ENCODE peak calls at places on chromosomes 12 and 14, in five cellular contexts. One of them, this sample, is unnamed.

GRCh38 chr14:74085047-74085637 is 386 bp downstream of the LIN52 start:
- DNase-seq in amniotic epithelial cell: peak
- DNase-seq in upper lobe of right lung: no peak
- DNase-seq in NCI-H2171 treated with DMSO at 0.1 percent for 48 hours: no peak
- DNase-seq in NCI-H1092: peak
- DNase-seq in this sample: no peak

GRCh38 chr14:96847451-96847850 is 50.3 kb downstream of the VRK1 start:
- DNase-seq in NCI-H1092: no peak
- DNase-seq in upper lobe of right lung: no peak
- DNase-seq in amniotic epithelial cell: no peak
- DNase-seq in NCI-H2171 treated with DMSO at 0.1 percent for 48 hours: no peak
- DNase-seq in this sample: no peak

GRCh38 chr14:45810152-45810872 is 557.3 kb upstream of the MIS18BP1 start:
- DNase-seq in amniotic epithelial cell: no peak
- DNase-seq in NCI-H1092: no peak
- DNase-seq in NCI-H2171 treated with DMSO at 0.1 percent for 48 hours: no peak
- DNase-seq in upper lobe of right lung: no peak
- DNase-seq in this sample: peak

GRCh38 chr14:58792421-58792820 is 154.7 kb downstream of the DACT1 start:
- DNase-seq in amniotic epithelial cell: no peak
- DNase-seq in NCI-H1092: no peak
- DNase-seq in upper lobe of right lung: no peak
- DNase-seq in NCI-H2171 treated with DMSO at 0.1 percent for 48 hours: no peak
- DNase-seq in this sample: no peak

GRCh38 chr12:103909811-103910210 is 20.4 kb upstream of the HSP90B1 start:
- DNase-seq in amniotic epithelial cell: peak
- DNase-seq in upper lobe of right lung: no peak
- DNase-seq in NCI-H2171 treated with DMSO at 0.1 percent for 48 hours: no peak
- DNase-seq in NCI-H1092: no peak
- DNase-seq in this sample: no peak

GRCh38 chr12:13135336-13136178 is 32.1 kb upstream of the GSG1 start:
- DNase-seq in upper lobe of right lung: peak
- DNase-seq in NCI-H1092: no peak
- DNase-seq in NCI-H2171 treated with DMSO at 0.1 percent for 48 hours: no peak
- DNase-seq in amniotic epithelial cell: peak
- DNase-seq in this sample: no peak

GRCh38 chr12:103840399-103840880 is 594 bp downstream of the NT5DC3 start:
- DNase-seq in NCI-H2171 treated with DMSO at 0.1 percent for 48 hours: no peak
- DNase-seq in upper lobe of right lung: peak
- DNase-seq in amniotic epithelial cell: peak
- DNase-seq in NCI-H1092: no peak
- DNase-seq in this sample: no peak

GRCh38 chr12:87008785-87009184 is 752.6 kb upstream of the MGAT4C start:
- DNase-seq in amniotic epithelial cell: no peak
- DNase-seq in upper lobe of right lung: no peak
- DNase-seq in NCI-H1092: no peak
- DNase-seq in NCI-H2171 treated with DMSO at 0.1 percent for 48 hours: no peak
- DNase-seq in this sample: no peak

GRCh38 chr14:24289649-24290283 is 9.8 kb downstream of the DHRS1 start:
- DNase-seq in NCI-H1092: no peak
- DNase-seq in NCI-H2171 treated with DMSO at 0.1 percent for 48 hours: no peak
- DNase-seq in amniotic epithelial cell: no peak
- DNase-seq in upper lobe of right lung: no peak
- DNase-seq in this sample: no peak

GRCh38 chr14:103142903-103143302 is 19.6 kb downstream of the TNFAIP2 start:
- DNase-seq in NCI-H1092: no peak
- DNase-seq in upper lobe of right lung: no peak
- DNase-seq in amniotic epithelial cell: no peak
- DNase-seq in NCI-H2171 treated with DMSO at 0.1 percent for 48 hours: no peak
- DNase-seq in this sample: no peak

GRCh38 chr12:108312885-108313203 is 26.3 kb downstream of the CMKLR1 start:
- DNase-seq in amniotic epithelial cell: no peak
- DNase-seq in NCI-H2171 treated with DMSO at 0.1 percent for 48 hours: no peak
- DNase-seq in upper lobe of right lung: peak
- DNase-seq in NCI-H1092: no peak
- DNase-seq in this sample: no peak

GRCh38 chr12:14249368-14249767 is 116.1 kb upstream of the ATF7IP start:
- DNase-seq in NCI-H2171 treated with DMSO at 0.1 percent for 48 hours: no peak
- DNase-seq in upper lobe of right lung: no peak
- DNase-seq in amniotic epithelial cell: no peak
- DNase-seq in NCI-H1092: no peak
- DNase-seq in this sample: no peak

GRCh38 chr12:12645485-12645884 is 33.8 kb downstream of the CREBL2 start:
- DNase-seq in upper lobe of right lung: no peak
- DNase-seq in amniotic epithelial cell: peak
- DNase-seq in NCI-H1092: no peak
- DNase-seq in NCI-H2171 treated with DMSO at 0.1 percent for 48 hours: no peak
- DNase-seq in this sample: no peak

GRCh38 chr14:69376439-69376838 is 21.7 kb downstream of the ERH start:
- DNase-seq in NCI-H1092: no peak
- DNase-seq in upper lobe of right lung: no peak
- DNase-seq in NCI-H2171 treated with DMSO at 0.1 percent for 48 hours: no peak
- DNase-seq in amniotic epithelial cell: peak
- DNase-seq in this sample: no peak

GRCh38 chr12:123713398-123714301 is 1.5 kb downstream of the ATP6V0A2 start:
- DNase-seq in NCI-H2171 treated with DMSO at 0.1 percent for 48 hours: no peak
- DNase-seq in NCI-H1092: no peak
- DNase-seq in upper lobe of right lung: no peak
- DNase-seq in amniotic epithelial cell: peak
- DNase-seq in this sample: no peak

GRCh38 chr14:22561661-22562579 is 27.1 kb downstream of the DAD1 start:
- DNase-seq in amniotic epithelial cell: no peak
- DNase-seq in NCI-H1092: no peak
- DNase-seq in upper lobe of right lung: no peak
- DNase-seq in NCI-H2171 treated with DMSO at 0.1 percent for 48 hours: no peak
- DNase-seq in this sample: peak

GRCh38 chr14:71242237-71242748 is 335.0 kb downstream of the PCNX1 start:
- DNase-seq in NCI-H1092: no peak
- DNase-seq in NCI-H2171 treated with DMSO at 0.1 percent for 48 hours: no peak
- DNase-seq in upper lobe of right lung: no peak
- DNase-seq in amniotic epithelial cell: peak
- DNase-seq in this sample: no peak

GRCh38 chr12:128810182-128811127 is 13.3 kb downstream of the SLC15A4 start:
- DNase-seq in NCI-H2171 treated with DMSO at 0.1 percent for 48 hours: no peak
- DNase-seq in amniotic epithelial cell: no peak
- DNase-seq in upper lobe of right lung: no peak
- DNase-seq in NCI-H1092: no peak
- DNase-seq in this sample: no peak

GRCh38 chr12:123995023-123995422 is 22.0 kb downstream of the ZNF664 start:
- DNase-seq in upper lobe of right lung: no peak
- DNase-seq in amniotic epithelial cell: peak
- DNase-seq in NCI-H1092: no peak
- DNase-seq in NCI-H2171 treated with DMSO at 0.1 percent for 48 hours: no peak
- DNase-seq in this sample: no peak

GRCh38 chr12:19643635-19644034 is 204.3 kb downstream of the AEBP2 start:
- DNase-seq in amniotic epithelial cell: peak
- DNase-seq in upper lobe of right lung: no peak
- DNase-seq in NCI-H1092: peak
- DNase-seq in NCI-H2171 treated with DMSO at 0.1 percent for 48 hours: peak
- DNase-seq in this sample: no peak

GRCh38 chr12:117845271-117845904 is 123.4 kb downstream of the KSR2 start:
- DNase-seq in NCI-H2171 treated with DMSO at 0.1 percent for 48 hours: no peak
- DNase-seq in NCI-H1092: no peak
- DNase-seq in upper lobe of right lung: no peak
- DNase-seq in amniotic epithelial cell: no peak
- DNase-seq in this sample: no peak

GRCh38 chr14:39138450-39138849 is 24.3 kb downstream of the GEMIN2 start:
- DNase-seq in amniotic epithelial cell: peak
- DNase-seq in NCI-H2171 treated with DMSO at 0.1 percent for 48 hours: no peak
- DNase-seq in upper lobe of right lung: no peak
- DNase-seq in NCI-H1092: no peak
- DNase-seq in this sample: no peak

GRCh38 chr14:102430212-102430908 is 67.6 kb downstream of the TECPR2 start:
- DNase-seq in NCI-H2171 treated with DMSO at 0.1 percent for 48 hours: no peak
- DNase-seq in NCI-H1092: no peak
- DNase-seq in amniotic epithelial cell: no peak
- DNase-seq in upper lobe of right lung: no peak
- DNase-seq in this sample: no peak

GRCh38 chr12:31466768-31467167 is 124.2 kb downstream of the DENND5B start:
- DNase-seq in NCI-H1092: no peak
- DNase-seq in amniotic epithelial cell: peak
- DNase-seq in NCI-H2171 treated with DMSO at 0.1 percent for 48 hours: no peak
- DNase-seq in upper lobe of right lung: no peak
- DNase-seq in this sample: no peak